ENCODE peak calls at places on chromosome 14, in ten cellular contexts. One of them, this sample, is unnamed.

GRCh38 chr14:105873870-105874512 is 347.6 kb downstream of the TMEM121 start:
- DNase-seq in HepG2: no peak
- DNase-seq in stimulated activated CD4-positive, alpha-beta T cell treated with anti-CD3 and anti-CD28 coated beads, Interleukin-12 subunit alpha, Interleukin-12 subunit beta, amount 100 ng/mL, for 48 hours: no peak
- DNase-seq in activated CD4-positive, alpha-beta memory T cell treated with anti-CD3 and anti-CD28 coated beads, Interleukin-2, amount 10 ng/mL, durations not matched to agents 7 days and 5 days: no peak
- DNase-seq in hypothalamus: no peak
- DNase-seq in stimulated activated naive CD4-positive, alpha-beta T cell: no peak
- DNase-seq in kidney glomerular epithelial cell: no peak
- DNase-seq in GDM1: no peak
- DNase-seq in ACHN: no peak
- DNase-seq in NCI-H1930: no peak
- DNase-seq in this sample: no peak

GRCh38 chr14:28482644-28483043 is 283.9 kb upstream of the FOXG1 start:
- DNase-seq in HepG2: no peak
- DNase-seq in stimulated activated CD4-positive, alpha-beta T cell treated with anti-CD3 and anti-CD28 coated beads, Interleukin-12 subunit alpha, Interleukin-12 subunit beta, amount 100 ng/mL, for 48 hours: no peak
- DNase-seq in activated CD4-positive, alpha-beta memory T cell treated with anti-CD3 and anti-CD28 coated beads, Interleukin-2, amount 10 ng/mL, durations not matched to agents 7 days and 5 days: no peak
- DNase-seq in hypothalamus: no peak
- DNase-seq in stimulated activated naive CD4-positive, alpha-beta T cell: no peak
- DNase-seq in kidney glomerular epithelial cell: no peak
- DNase-seq in GDM1: no peak
- DNase-seq in ACHN: no peak
- DNase-seq in NCI-H1930: no peak
- DNase-seq in this sample: no peak

GRCh38 chr14:94575730-94576585 is 5.3 kb upstream of the SERPINA5 start:
- DNase-seq in HepG2: no peak
- DNase-seq in stimulated activated CD4-positive, alpha-beta T cell treated with anti-CD3 and anti-CD28 coated beads, Interleukin-12 subunit alpha, Interleukin-12 subunit beta, amount 100 ng/mL, for 48 hours: no peak
- DNase-seq in activated CD4-positive, alpha-beta memory T cell treated with anti-CD3 and anti-CD28 coated beads, Interleukin-2, amount 10 ng/mL, durations not matched to agents 7 days and 5 days: no peak
- DNase-seq in hypothalamus: no peak
- DNase-seq in stimulated activated naive CD4-positive, alpha-beta T cell: no peak
- DNase-seq in kidney glomerular epithelial cell: peak; percentile 89
- DNase-seq in GDM1: no peak
- DNase-seq in ACHN: peak; percentile 6
- DNase-seq in NCI-H1930: no peak
- DNase-seq in this sample: no peak

GRCh38 chr14:36767603-36768281 is 106.1 kb downstream of the PAX9 start:
- DNase-seq in HepG2: no peak
- DNase-seq in stimulated activated CD4-positive, alpha-beta T cell treated with anti-CD3 and anti-CD28 coated beads, Interleukin-12 subunit alpha, Interleukin-12 subunit beta, amount 100 ng/mL, for 48 hours: no peak
- DNase-seq in activated CD4-positive, alpha-beta memory T cell treated with anti-CD3 and anti-CD28 coated beads, Interleukin-2, amount 10 ng/mL, durations not matched to agents 7 days and 5 days: no peak
- DNase-seq in hypothalamus: no peak
- DNase-seq in stimulated activated naive CD4-positive, alpha-beta T cell: no peak
- DNase-seq in kidney glomerular epithelial cell: peak; percentile 41
- DNase-seq in GDM1: no peak
- DNase-seq in ACHN: no peak
- DNase-seq in NCI-H1930: no peak
- DNase-seq in this sample: no peak

GRCh38 chr14:93064411-93065271 is 51.1 kb downstream of the ITPK1 start:
- DNase-seq in HepG2: no peak
- DNase-seq in stimulated activated CD4-positive, alpha-beta T cell treated with anti-CD3 and anti-CD28 coated beads, Interleukin-12 subunit alpha, Interleukin-12 subunit beta, amount 100 ng/mL, for 48 hours: no peak
- DNase-seq in activated CD4-positive, alpha-beta memory T cell treated with anti-CD3 and anti-CD28 coated beads, Interleukin-2, amount 10 ng/mL, durations not matched to agents 7 days and 5 days: no peak
- DNase-seq in hypothalamus: no peak
- DNase-seq in stimulated activated naive CD4-positive, alpha-beta T cell: no peak
- DNase-seq in kidney glomerular epithelial cell: no peak
- DNase-seq in GDM1: no peak
- DNase-seq in ACHN: no peak
- DNase-seq in NCI-H1930: no peak
- DNase-seq in this sample: no peak

GRCh38 chr14:75279739-75280447 is 1.3 kb downstream of the FOS start:
- DNase-seq in HepG2: no peak
- DNase-seq in stimulated activated CD4-positive, alpha-beta T cell treated with anti-CD3 and anti-CD28 coated beads, Interleukin-12 subunit alpha, Interleukin-12 subunit beta, amount 100 ng/mL, for 48 hours: no peak
- DNase-seq in activated CD4-positive, alpha-beta memory T cell treated with anti-CD3 and anti-CD28 coated beads, Interleukin-2, amount 10 ng/mL, durations not matched to agents 7 days and 5 days: peak; percentile 38
- DNase-seq in hypothalamus: no peak
- DNase-seq in stimulated activated naive CD4-positive, alpha-beta T cell: no peak
- DNase-seq in kidney glomerular epithelial cell: no peak
- DNase-seq in GDM1: no peak
- DNase-seq in ACHN: no peak
- DNase-seq in NCI-H1930: no peak
- DNase-seq in this sample: no peak

GRCh38 chr14:75018684-75019083 is 16.0 kb downstream of the EIF2B2 start:
- DNase-seq in HepG2: no peak
- DNase-seq in stimulated activated CD4-positive, alpha-beta T cell treated with anti-CD3 and anti-CD28 coated beads, Interleukin-12 subunit alpha, Interleukin-12 subunit beta, amount 100 ng/mL, for 48 hours: no peak
- DNase-seq in activated CD4-positive, alpha-beta memory T cell treated with anti-CD3 and anti-CD28 coated beads, Interleukin-2, amount 10 ng/mL, durations not matched to agents 7 days and 5 days: no peak
- DNase-seq in hypothalamus: no peak
- DNase-seq in stimulated activated naive CD4-positive, alpha-beta T cell: no peak
- DNase-seq in kidney glomerular epithelial cell: no peak
- DNase-seq in GDM1: no peak
- DNase-seq in ACHN: no peak
- DNase-seq in NCI-H1930: no peak
- DNase-seq in this sample: no peak

GRCh38 chr14:91439345-91439744 is 21.7 kb upstream of the CCDC88C start:
- DNase-seq in HepG2: no peak
- DNase-seq in stimulated activated CD4-positive, alpha-beta T cell treated with anti-CD3 and anti-CD28 coated beads, Interleukin-12 subunit alpha, Interleukin-12 subunit beta, amount 100 ng/mL, for 48 hours: no peak
- DNase-seq in activated CD4-positive, alpha-beta memory T cell treated with anti-CD3 and anti-CD28 coated beads, Interleukin-2, amount 10 ng/mL, durations not matched to agents 7 days and 5 days: no peak
- DNase-seq in hypothalamus: no peak
- DNase-seq in stimulated activated naive CD4-positive, alpha-beta T cell: no peak
- DNase-seq in kidney glomerular epithelial cell: no peak
- DNase-seq in GDM1: no peak
- DNase-seq in ACHN: no peak
- DNase-seq in NCI-H1930: no peak
- DNase-seq in this sample: no peak

GRCh38 chr14:37172024-37172869 is at the start of gene SLC25A21:
- DNase-seq in HepG2: peak; percentile 85
- DNase-seq in stimulated activated CD4-positive, alpha-beta T cell treated with anti-CD3 and anti-CD28 coated beads, Interleukin-12 subunit alpha, Interleukin-12 subunit beta, amount 100 ng/mL, for 48 hours: no peak
- DNase-seq in activated CD4-positive, alpha-beta memory T cell treated with anti-CD3 and anti-CD28 coated beads, Interleukin-2, amount 10 ng/mL, durations not matched to agents 7 days and 5 days: no peak
- DNase-seq in hypothalamus: peak; percentile 78
- DNase-seq in stimulated activated naive CD4-positive, alpha-beta T cell: no peak
- DNase-seq in kidney glomerular epithelial cell: peak; percentile 71
- DNase-seq in GDM1: no peak
- DNase-seq in ACHN: peak; percentile 72
- DNase-seq in NCI-H1930: peak; percentile 71
- DNase-seq in this sample: peak; percentile 59

GRCh38 chr14:42277840-42278239 is 671.2 kb downstream of the LRFN5 start:
- DNase-seq in HepG2: no peak
- DNase-seq in stimulated activated CD4-positive, alpha-beta T cell treated with anti-CD3 and anti-CD28 coated beads, Interleukin-12 subunit alpha, Interleukin-12 subunit beta, amount 100 ng/mL, for 48 hours: no peak
- DNase-seq in activated CD4-positive, alpha-beta memory T cell treated with anti-CD3 and anti-CD28 coated beads, Interleukin-2, amount 10 ng/mL, durations not matched to agents 7 days and 5 days: no peak
- DNase-seq in hypothalamus: no peak
- DNase-seq in stimulated activated naive CD4-positive, alpha-beta T cell: no peak
- DNase-seq in kidney glomerular epithelial cell: no peak
- DNase-seq in GDM1: no peak
- DNase-seq in ACHN: no peak
- DNase-seq in NCI-H1930: no peak
- DNase-seq in this sample: no peak

GRCh38 chr14:52013984-52014600 is 24.7 kb downstream of the RTRAF start:
- DNase-seq in HepG2: no peak
- DNase-seq in stimulated activated CD4-positive, alpha-beta T cell treated with anti-CD3 and anti-CD28 coated beads, Interleukin-12 subunit alpha, Interleukin-12 subunit beta, amount 100 ng/mL, for 48 hours: no peak
- DNase-seq in activated CD4-positive, alpha-beta memory T cell treated with anti-CD3 and anti-CD28 coated beads, Interleukin-2, amount 10 ng/mL, durations not matched to agents 7 days and 5 days: no peak
- DNase-seq in hypothalamus: no peak
- DNase-seq in stimulated activated naive CD4-positive, alpha-beta T cell: no peak
- DNase-seq in kidney glomerular epithelial cell: no peak
- DNase-seq in GDM1: no peak
- DNase-seq in ACHN: peak; percentile 9
- DNase-seq in NCI-H1930: no peak
- DNase-seq in this sample: no peak

GRCh38 chr14:51219473-51220448 is 20.3 kb upstream of the TMX1 start:
- DNase-seq in HepG2: peak; percentile 7
- DNase-seq in stimulated activated CD4-positive, alpha-beta T cell treated with anti-CD3 and anti-CD28 coated beads, Interleukin-12 subunit alpha, Interleukin-12 subunit beta, amount 100 ng/mL, for 48 hours: no peak
- DNase-seq in activated CD4-positive, alpha-beta memory T cell treated with anti-CD3 and anti-CD28 coated beads, Interleukin-2, amount 10 ng/mL, durations not matched to agents 7 days and 5 days: no peak
- DNase-seq in hypothalamus: no peak
- DNase-seq in stimulated activated naive CD4-positive, alpha-beta T cell: no peak
- DNase-seq in kidney glomerular epithelial cell: peak; percentile 18
- DNase-seq in GDM1: no peak
- DNase-seq in ACHN: peak; percentile 33
- DNase-seq in NCI-H1930: no peak
- DNase-seq in this sample: no peak

GRCh38 chr14:36006623-36007022 is 169.9 kb downstream of the PTCSC3 start:
- DNase-seq in HepG2: no peak
- DNase-seq in stimulated activated CD4-positive, alpha-beta T cell treated with anti-CD3 and anti-CD28 coated beads, Interleukin-12 subunit alpha, Interleukin-12 subunit beta, amount 100 ng/mL, for 48 hours: no peak
- DNase-seq in activated CD4-positive, alpha-beta memory T cell treated with anti-CD3 and anti-CD28 coated beads, Interleukin-2, amount 10 ng/mL, durations not matched to agents 7 days and 5 days: no peak
- DNase-seq in hypothalamus: no peak
- DNase-seq in stimulated activated naive CD4-positive, alpha-beta T cell: no peak
- DNase-seq in kidney glomerular epithelial cell: no peak
- DNase-seq in GDM1: no peak
- DNase-seq in ACHN: no peak
- DNase-seq in NCI-H1930: no peak
- DNase-seq in this sample: no peak

GRCh38 chr14:75273272-75274044 is 5.2 kb upstream of the FOS start:
- DNase-seq in HepG2: no peak
- DNase-seq in stimulated activated CD4-positive, alpha-beta T cell treated with anti-CD3 and anti-CD28 coated beads, Interleukin-12 subunit alpha, Interleukin-12 subunit beta, amount 100 ng/mL, for 48 hours: no peak
- DNase-seq in activated CD4-positive, alpha-beta memory T cell treated with anti-CD3 and anti-CD28 coated beads, Interleukin-2, amount 10 ng/mL, durations not matched to agents 7 days and 5 days: no peak
- DNase-seq in hypothalamus: no peak
- DNase-seq in stimulated activated naive CD4-positive, alpha-beta T cell: no peak
- DNase-seq in kidney glomerular epithelial cell: no peak
- DNase-seq in GDM1: no peak
- DNase-seq in ACHN: no peak
- DNase-seq in NCI-H1930: no peak
- DNase-seq in this sample: no peak

GRCh38 chr14:26200675-26201074 is 397.2 kb downstream of the NOVA1 start:
- DNase-seq in HepG2: no peak
- DNase-seq in stimulated activated CD4-positive, alpha-beta T cell treated with anti-CD3 and anti-CD28 coated beads, Interleukin-12 subunit alpha, Interleukin-12 subunit beta, amount 100 ng/mL, for 48 hours: no peak
- DNase-seq in activated CD4-positive, alpha-beta memory T cell treated with anti-CD3 and anti-CD28 coated beads, Interleukin-2, amount 10 ng/mL, durations not matched to agents 7 days and 5 days: no peak
- DNase-seq in hypothalamus: no peak
- DNase-seq in stimulated activated naive CD4-positive, alpha-beta T cell: no peak
- DNase-seq in kidney glomerular epithelial cell: peak; percentile 16
- DNase-seq in GDM1: no peak
- DNase-seq in ACHN: no peak
- DNase-seq in NCI-H1930: no peak
- DNase-seq in this sample: no peak

GRCh38 chr14:31926123-31926522 is 151.0 kb upstream of the ARHGAP5 start:
- DNase-seq in HepG2: peak; percentile 87
- DNase-seq in stimulated activated CD4-positive, alpha-beta T cell treated with anti-CD3 and anti-CD28 coated beads, Interleukin-12 subunit alpha, Interleukin-12 subunit beta, amount 100 ng/mL, for 48 hours: no peak
- DNase-seq in activated CD4-positive, alpha-beta memory T cell treated with anti-CD3 and anti-CD28 coated beads, Interleukin-2, amount 10 ng/mL, durations not matched to agents 7 days and 5 days: peak; percentile 32
- DNase-seq in hypothalamus: no peak
- DNase-seq in stimulated activated naive CD4-positive, alpha-beta T cell: peak; percentile 54
- DNase-seq in kidney glomerular epithelial cell: peak; percentile 34
- DNase-seq in GDM1: peak; percentile 23
- DNase-seq in ACHN: peak; percentile 70
- DNase-seq in NCI-H1930: peak; percentile 20
- DNase-seq in this sample: peak; percentile 22

GRCh38 chr14:49770212-49770817 is 2.4 kb downstream of the KLHDC2 start:
- DNase-seq in HepG2: peak; percentile 97
- DNase-seq in stimulated activated CD4-positive, alpha-beta T cell treated with anti-CD3 and anti-CD28 coated beads, Interleukin-12 subunit alpha, Interleukin-12 subunit beta, amount 100 ng/mL, for 48 hours: no peak
- DNase-seq in activated CD4-positive, alpha-beta memory T cell treated with anti-CD3 and anti-CD28 coated beads, Interleukin-2, amount 10 ng/mL, durations not matched to agents 7 days and 5 days: no peak
- DNase-seq in hypothalamus: no peak
- DNase-seq in stimulated activated naive CD4-positive, alpha-beta T cell: no peak
- DNase-seq in kidney glomerular epithelial cell: peak; percentile 82
- DNase-seq in GDM1: no peak
- DNase-seq in ACHN: peak; percentile 87
- DNase-seq in NCI-H1930: no peak
- DNase-seq in this sample: no peak

GRCh38 chr14:52299692-52300278 is 14.3 kb upstream of the PTGER2 start:
- DNase-seq in HepG2: peak; percentile 59
- DNase-seq in stimulated activated CD4-positive, alpha-beta T cell treated with anti-CD3 and anti-CD28 coated beads, Interleukin-12 subunit alpha, Interleukin-12 subunit beta, amount 100 ng/mL, for 48 hours: no peak
- DNase-seq in activated CD4-positive, alpha-beta memory T cell treated with anti-CD3 and anti-CD28 coated beads, Interleukin-2, amount 10 ng/mL, durations not matched to agents 7 days and 5 days: no peak
- DNase-seq in hypothalamus: no peak
- DNase-seq in stimulated activated naive CD4-positive, alpha-beta T cell: peak; percentile 56
- DNase-seq in kidney glomerular epithelial cell: peak; percentile 59
- DNase-seq in GDM1: no peak
- DNase-seq in ACHN: peak; percentile 39
- DNase-seq in NCI-H1930: no peak
- DNase-seq in this sample: no peak

GRCh38 chr14:54048311-54048710 is 91.7 kb upstream of the BMP4 start:
- DNase-seq in HepG2: peak; percentile 15
- DNase-seq in stimulated activated CD4-positive, alpha-beta T cell treated with anti-CD3 and anti-CD28 coated beads, Interleukin-12 subunit alpha, Interleukin-12 subunit beta, amount 100 ng/mL, for 48 hours: no peak
- DNase-seq in activated CD4-positive, alpha-beta memory T cell treated with anti-CD3 and anti-CD28 coated beads, Interleukin-2, amount 10 ng/mL, durations not matched to agents 7 days and 5 days: no peak
- DNase-seq in hypothalamus: no peak
- DNase-seq in stimulated activated naive CD4-positive, alpha-beta T cell: no peak
- DNase-seq in kidney glomerular epithelial cell: no peak
- DNase-seq in GDM1: no peak
- DNase-seq in ACHN: no peak
- DNase-seq in NCI-H1930: no peak
- DNase-seq in this sample: no peak

GRCh38 chr14:68349900-68350323 is 443.0 kb downstream of the ZFP36L1 start:
- DNase-seq in HepG2: peak; percentile 98
- DNase-seq in stimulated activated CD4-positive, alpha-beta T cell treated with anti-CD3 and anti-CD28 coated beads, Interleukin-12 subunit alpha, Interleukin-12 subunit beta, amount 100 ng/mL, for 48 hours: no peak
- DNase-seq in activated CD4-positive, alpha-beta memory T cell treated with anti-CD3 and anti-CD28 coated beads, Interleukin-2, amount 10 ng/mL, durations not matched to agents 7 days and 5 days: no peak
- DNase-seq in hypothalamus: no peak
- DNase-seq in stimulated activated naive CD4-positive, alpha-beta T cell: peak; percentile 14
- DNase-seq in kidney glomerular epithelial cell: no peak
- DNase-seq in GDM1: no peak
- DNase-seq in ACHN: no peak
- DNase-seq in NCI-H1930: peak; percentile 80
- DNase-seq in this sample: no peak

GRCh38 chr14:68216072-68216471 is 396.5 kb downstream of the RAD51B start:
- DNase-seq in HepG2: no peak
- DNase-seq in stimulated activated CD4-positive, alpha-beta T cell treated with anti-CD3 and anti-CD28 coated beads, Interleukin-12 subunit alpha, Interleukin-12 subunit beta, amount 100 ng/mL, for 48 hours: no peak
- DNase-seq in activated CD4-positive, alpha-beta memory T cell treated with anti-CD3 and anti-CD28 coated beads, Interleukin-2, amount 10 ng/mL, durations not matched to agents 7 days and 5 days: no peak
- DNase-seq in hypothalamus: no peak
- DNase-seq in stimulated activated naive CD4-positive, alpha-beta T cell: no peak
- DNase-seq in kidney glomerular epithelial cell: no peak
- DNase-seq in GDM1: no peak
- DNase-seq in ACHN: no peak
- DNase-seq in NCI-H1930: no peak
- DNase-seq in this sample: no peak

GRCh38 chr14:91496790-91497189 is 13.3 kb downstream of the PPP4R3A start:
- DNase-seq in HepG2: peak; percentile 41
- DNase-seq in stimulated activated CD4-positive, alpha-beta T cell treated with anti-CD3 and anti-CD28 coated beads, Interleukin-12 subunit alpha, Interleukin-12 subunit beta, amount 100 ng/mL, for 48 hours: no peak
- DNase-seq in activated CD4-positive, alpha-beta memory T cell treated with anti-CD3 and anti-CD28 coated beads, Interleukin-2, amount 10 ng/mL, durations not matched to agents 7 days and 5 days: no peak
- DNase-seq in hypothalamus: no peak
- DNase-seq in stimulated activated naive CD4-positive, alpha-beta T cell: no peak
- DNase-seq in kidney glomerular epithelial cell: no peak
- DNase-seq in GDM1: no peak
- DNase-seq in ACHN: no peak
- DNase-seq in NCI-H1930: no peak
- DNase-seq in this sample: no peak

GRCh38 chr14:94761348-94761998 is 8.4 kb downstream of the GSC start:
- DNase-seq in HepG2: no peak
- DNase-seq in stimulated activated CD4-positive, alpha-beta T cell treated with anti-CD3 and anti-CD28 coated beads, Interleukin-12 subunit alpha, Interleukin-12 subunit beta, amount 100 ng/mL, for 48 hours: no peak
- DNase-seq in activated CD4-positive, alpha-beta memory T cell treated with anti-CD3 and anti-CD28 coated beads, Interleukin-2, amount 10 ng/mL, durations not matched to agents 7 days and 5 days: no peak
- DNase-seq in hypothalamus: no peak
- DNase-seq in stimulated activated naive CD4-positive, alpha-beta T cell: no peak
- DNase-seq in kidney glomerular epithelial cell: no peak
- DNase-seq in GDM1: no peak
- DNase-seq in ACHN: no peak
- DNase-seq in NCI-H1930: no peak
- DNase-seq in this sample: no peak

GRCh38 chr14:61408498-61408897 is 87.1 kb downstream of the PRKCH start:
- DNase-seq in HepG2: no peak
- DNase-seq in stimulated activated CD4-positive, alpha-beta T cell treated with anti-CD3 and anti-CD28 coated beads, Interleukin-12 subunit alpha, Interleukin-12 subunit beta, amount 100 ng/mL, for 48 hours: no peak
- DNase-seq in activated CD4-positive, alpha-beta memory T cell treated with anti-CD3 and anti-CD28 coated beads, Interleukin-2, amount 10 ng/mL, durations not matched to agents 7 days and 5 days: no peak
- DNase-seq in hypothalamus: no peak
- DNase-seq in stimulated activated naive CD4-positive, alpha-beta T cell: no peak
- DNase-seq in kidney glomerular epithelial cell: no peak
- DNase-seq in GDM1: no peak
- DNase-seq in ACHN: no peak
- DNase-seq in NCI-H1930: no peak
- DNase-seq in this sample: no peak

GRCh38 chr14:94886931-94887330 is 117.0 kb upstream of the GSC start:
- DNase-seq in HepG2: no peak
- DNase-seq in stimulated activated CD4-positive, alpha-beta T cell treated with anti-CD3 and anti-CD28 coated beads, Interleukin-12 subunit alpha, Interleukin-12 subunit beta, amount 100 ng/mL, for 48 hours: no peak
- DNase-seq in activated CD4-positive, alpha-beta memory T cell treated with anti-CD3 and anti-CD28 coated beads, Interleukin-2, amount 10 ng/mL, durations not matched to agents 7 days and 5 days: no peak
- DNase-seq in hypothalamus: no peak
- DNase-seq in stimulated activated naive CD4-positive, alpha-beta T cell: no peak
- DNase-seq in kidney glomerular epithelial cell: no peak
- DNase-seq in GDM1: no peak
- DNase-seq in ACHN: no peak
- DNase-seq in NCI-H1930: no peak
- DNase-seq in this sample: no peak

GRCh38 chr14:99881011-99881410 is 87.8 kb downstream of the EML1 start:
- DNase-seq in HepG2: no peak
- DNase-seq in stimulated activated CD4-positive, alpha-beta T cell treated with anti-CD3 and anti-CD28 coated beads, Interleukin-12 subunit alpha, Interleukin-12 subunit beta, amount 100 ng/mL, for 48 hours: no peak
- DNase-seq in activated CD4-positive, alpha-beta memory T cell treated with anti-CD3 and anti-CD28 coated beads, Interleukin-2, amount 10 ng/mL, durations not matched to agents 7 days and 5 days: no peak
- DNase-seq in hypothalamus: no peak
- DNase-seq in stimulated activated naive CD4-positive, alpha-beta T cell: no peak
- DNase-seq in kidney glomerular epithelial cell: no peak
- DNase-seq in GDM1: no peak
- DNase-seq in ACHN: no peak
- DNase-seq in NCI-H1930: no peak
- DNase-seq in this sample: no peak

GRCh38 chr14:39393289-39393688 is 38.9 kb downstream of the FBXO33 start:
- DNase-seq in HepG2: no peak
- DNase-seq in stimulated activated CD4-positive, alpha-beta T cell treated with anti-CD3 and anti-CD28 coated beads, Interleukin-12 subunit alpha, Interleukin-12 subunit beta, amount 100 ng/mL, for 48 hours: no peak
- DNase-seq in activated CD4-positive, alpha-beta memory T cell treated with anti-CD3 and anti-CD28 coated beads, Interleukin-2, amount 10 ng/mL, durations not matched to agents 7 days and 5 days: no peak
- DNase-seq in hypothalamus: no peak
- DNase-seq in stimulated activated naive CD4-positive, alpha-beta T cell: no peak
- DNase-seq in kidney glomerular epithelial cell: no peak
- DNase-seq in GDM1: no peak
- DNase-seq in ACHN: no peak
- DNase-seq in NCI-H1930: no peak
- DNase-seq in this sample: no peak

GRCh38 chr14:95305940-95306339 is 13.8 kb downstream of the CLMN start:
- DNase-seq in HepG2: no peak
- DNase-seq in stimulated activated CD4-positive, alpha-beta T cell treated with anti-CD3 and anti-CD28 coated beads, Interleukin-12 subunit alpha, Interleukin-12 subunit beta, amount 100 ng/mL, for 48 hours: no peak
- DNase-seq in activated CD4-positive, alpha-beta memory T cell treated with anti-CD3 and anti-CD28 coated beads, Interleukin-2, amount 10 ng/mL, durations not matched to agents 7 days and 5 days: no peak
- DNase-seq in hypothalamus: no peak
- DNase-seq in stimulated activated naive CD4-positive, alpha-beta T cell: no peak
- DNase-seq in kidney glomerular epithelial cell: no peak
- DNase-seq in GDM1: no peak
- DNase-seq in ACHN: no peak
- DNase-seq in NCI-H1930: no peak
- DNase-seq in this sample: no peak